ENCODE peak calls at places on chromosomes 11 and 22, in seven cellular contexts. Z is H1, U is K562, E is HCT116, I is SK-N-SH, V is GM12878, D is HepG2. W is an unnamed sample.

GRCh38 chr11:2694995-2695939 is 4.5 kb downstream of the KCNQ1OT1 start:
- DNase-seq in Z (no peak), U (no peak), E (no peak), I (no peak), V (no peak), D (no peak), W (no peak)

GRCh38 chr11:3867209-3868071 is 12.0 kb downstream of the STIM1 start:
- DNase-seq in Z (no peak), U (peak; percentile 75), E (no peak), I (peak; percentile 34), V (peak; percentile 66), D (peak; percentile 28), W (no peak)

GRCh38 chr11:59802639-59803176 is 7.9 kb downstream of the MRPL16 start:
- DNase-seq in Z (no peak), U (peak; percentile 39), E (peak; percentile 46), I (peak; percentile 42), V (no peak), D (peak; percentile 51), W (no peak)

GRCh38 chr11:82730286-82730685 is 3.4 kb downstream of the FAM181B start:
- DNase-seq in Z (no peak), U (no peak), E (no peak), I (no peak), V (no peak), D (no peak), W (no peak)

GRCh38 chr11:65859812-65860277 is 388 bp upstream of the MUS81 start:
- DNase-seq in Z (no peak), U (no peak), E (no peak), I (no peak), V (no peak), D (no peak), W (no peak)

GRCh38 chr11:66218026-66218425 is 50.4 kb upstream of the RAB1B start:
- DNase-seq in Z (no peak), U (no peak), E (no peak), I (no peak), V (no peak), D (no peak), W (no peak)

GRCh38 chr11:117613521-117613920 is 183.5 kb downstream of the DSCAML1 start:
- DNase-seq in Z (peak; percentile 61), U (no peak), E (no peak), I (no peak), V (no peak), D (no peak), W (peak; percentile 69)

GRCh38 chr22:19598054-19598855 is 74.0 kb upstream of the CLDN5 start:
- DNase-seq in Z (no peak), U (peak; percentile 28), E (no peak), I (no peak), V (no peak), D (no peak), W (no peak)

GRCh38 chr22:21448627-21449416 is 18.4 kb upstream of the TMEM191C start:
- DNase-seq in Z (no peak), U (no peak), E (no peak), I (no peak), V (no peak), D (no peak), W (no peak)

GRCh38 chr11:1564535-1565172 is 7.4 kb downstream of the DUSP8 start:
- DNase-seq in Z (peak; percentile 90), U (peak; percentile 93), E (no peak), I (peak; percentile 88), V (no peak), D (no peak), W (peak; percentile 61)

GRCh38 chr11:12680246-12680939 is 6.2 kb downstream of the TEAD1 start:
- DNase-seq in Z (peak; percentile 88), U (peak; percentile 71), E (no peak), I (peak; percentile 75), V (no peak), D (peak; percentile 44), W (peak; percentile 82)

GRCh38 chr11:57881647-57882046 is 120.0 kb downstream of the CTNND1 start:
- DNase-seq in Z (peak; percentile 6), U (no peak), E (no peak), I (no peak), V (no peak), D (no peak), W (no peak)

GRCh38 chr22:39502109-39502788 is at the start of gene MIEF1:
- DNase-seq in Z (peak; percentile 99), U (peak; percentile 91), E (peak; percentile 94), I (peak; percentile 91), V (peak; percentile 87), D (peak; percentile 96), W (peak; percentile 89)

GRCh38 chr11:133926466-133927246 is 30.1 kb downstream of the IGSF9B start:
- DNase-seq in Z (no peak), U (no peak), E (no peak), I (no peak), V (no peak), D (no peak), W (no peak)

GRCh38 chr22:22769434-22770279 is 118.0 kb upstream of the IGLL5 start:
- DNase-seq in Z (no peak), U (no peak), E (no peak), I (no peak), V (no peak), D (no peak), W (no peak)

GRCh38 chr22:42376721-42377177 is 55.5 kb downstream of the NFAM1 start:
- DNase-seq in Z (no peak), U (peak; percentile 37), E (no peak), I (peak; percentile 81), V (no peak), D (no peak), W (peak; percentile 73)

GRCh38 chr11:110982214-110982613 is 263.3 kb upstream of the POU2AF2 start:
- DNase-seq in Z (no peak), U (no peak), E (no peak), I (no peak), V (no peak), D (no peak), W (no peak)
- TF ChIP-seq YY1 in Z (no peak), U (no peak), E (no peak), I (no peak), V (no peak), D (no peak), W (no peak)

DNA sequence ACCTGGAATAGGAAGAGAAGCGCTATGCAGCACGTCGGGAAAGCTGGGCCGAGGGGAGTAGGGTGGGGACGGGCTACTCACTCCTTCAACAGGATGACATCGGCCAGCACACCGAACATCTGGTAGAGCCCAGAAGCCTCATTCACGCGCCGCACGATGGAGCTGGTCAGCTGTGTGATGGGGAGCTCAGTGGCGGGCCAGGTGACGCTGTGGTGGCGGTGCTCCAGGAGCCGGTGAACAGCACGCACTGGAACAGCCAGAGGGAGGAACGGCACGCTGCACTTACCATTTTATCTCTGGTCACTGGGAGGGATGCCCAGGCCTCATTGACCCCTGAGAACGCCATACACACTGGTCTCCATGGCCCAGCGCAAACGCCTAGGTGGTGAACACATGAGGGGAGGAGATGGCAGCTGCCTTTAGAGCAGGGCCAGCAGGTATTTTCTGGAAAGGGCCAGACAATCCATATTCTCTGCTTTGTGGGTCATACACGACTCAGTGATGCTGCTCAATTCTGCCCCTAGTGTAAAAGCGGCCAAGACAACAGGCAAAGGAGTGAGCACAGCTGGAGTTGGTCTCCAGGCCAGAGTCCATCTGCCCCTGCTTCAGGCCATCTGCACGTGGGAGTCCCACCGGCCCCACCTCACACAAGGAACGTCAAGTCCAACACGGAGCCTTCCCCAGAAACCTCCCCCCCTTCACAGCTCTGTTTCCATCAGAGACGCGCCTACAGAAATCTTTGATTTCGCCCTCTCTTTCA is 8.8 kb downstream of the FOXRED2 start:
- DNase-seq in Z (no peak), U (no peak), E (no peak), I (no peak), V (no peak), D (no peak), W (no peak)
- H3K9ac ChIP-seq in Z (no peak overlapping the region), U (no peak overlapping the region), E (no peak overlapping the region), I (no peak overlapping the region), V (no peak overlapping the region), D (no peak overlapping the region), W (no peak overlapping the region)

GRCh38 chr11:46347637-46348311 is 511 bp downstream of the DGKZ start:
- DNase-seq in Z (no peak), U (no peak), E (no peak), I (peak; percentile 63), V (no peak), D (no peak), W (no peak)

GRCh38 chr11:46345131-46345597 is 2.1 kb upstream of the DGKZ start:
- DNase-seq in Z (no peak), U (peak; percentile 41), E (no peak), I (no peak), V (no peak), D (no peak), W (no peak)

GRCh38 chr11:46343520-46343919 is 3.7 kb upstream of the DGKZ start:
- DNase-seq in Z (no peak), U (no peak), E (no peak), I (no peak), V (no peak), D (peak; percentile 50), W (no peak)

GRCh38 chr11:46346886-46347636 is at the start of gene DGKZ:
- DNase-seq in Z (peak; percentile 98), U (peak; percentile 96), E (peak; percentile 35), I (peak; percentile 100), V (no peak), D (peak; percentile 66), W (peak; percentile 73)

DNA sequence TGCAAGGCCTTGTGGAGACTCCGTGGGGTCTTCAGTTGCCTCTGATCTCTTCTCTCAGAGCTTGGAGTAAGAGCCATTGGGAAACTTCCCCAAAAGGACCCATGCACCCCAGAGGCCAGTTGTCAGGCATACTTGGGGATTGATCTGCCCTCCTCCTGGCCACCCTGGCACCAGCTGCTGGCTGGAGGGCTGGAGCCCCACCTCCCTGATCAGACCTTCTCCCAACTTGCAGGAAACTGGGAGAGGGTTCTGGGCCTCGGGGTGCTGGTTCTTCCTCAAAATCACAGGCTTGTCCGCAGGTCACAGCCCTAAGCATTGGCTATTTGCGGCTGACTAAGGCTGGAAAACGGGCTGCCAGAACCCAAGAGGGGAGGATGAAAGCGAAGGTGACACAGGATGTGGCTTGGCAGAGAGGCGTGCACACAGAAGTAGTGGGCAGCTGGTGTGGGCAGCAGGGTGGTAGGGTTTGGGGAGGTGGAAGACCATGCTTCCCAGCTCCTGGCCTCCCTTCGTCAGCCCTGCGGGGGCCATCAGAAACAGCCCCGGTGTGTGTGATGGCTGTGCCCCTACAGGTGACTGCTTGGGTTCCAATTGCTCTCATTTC is 1.3 kb upstream of the DGKZ start:
- DNase-seq in Z (no peak), U (no peak), E (no peak), I (no peak), V (no peak), D (no peak), W (no peak)
- H3K4me1 ChIP-seq in Z (peaks cover 32% of the 10 kb centered on the region), U (peaks cover 15% of the 10 kb centered on the region), E (peaks cover 14% of the 10 kb centered on the region), I (peaks cover 11% of the 10 kb centered on the region), V (peaks cover 32% of the 10 kb centered on the region), D (peaks cover 67% of the 10 kb centered on the region), W (peaks cover 51% of the 10 kb centered on the region)

DNA sequence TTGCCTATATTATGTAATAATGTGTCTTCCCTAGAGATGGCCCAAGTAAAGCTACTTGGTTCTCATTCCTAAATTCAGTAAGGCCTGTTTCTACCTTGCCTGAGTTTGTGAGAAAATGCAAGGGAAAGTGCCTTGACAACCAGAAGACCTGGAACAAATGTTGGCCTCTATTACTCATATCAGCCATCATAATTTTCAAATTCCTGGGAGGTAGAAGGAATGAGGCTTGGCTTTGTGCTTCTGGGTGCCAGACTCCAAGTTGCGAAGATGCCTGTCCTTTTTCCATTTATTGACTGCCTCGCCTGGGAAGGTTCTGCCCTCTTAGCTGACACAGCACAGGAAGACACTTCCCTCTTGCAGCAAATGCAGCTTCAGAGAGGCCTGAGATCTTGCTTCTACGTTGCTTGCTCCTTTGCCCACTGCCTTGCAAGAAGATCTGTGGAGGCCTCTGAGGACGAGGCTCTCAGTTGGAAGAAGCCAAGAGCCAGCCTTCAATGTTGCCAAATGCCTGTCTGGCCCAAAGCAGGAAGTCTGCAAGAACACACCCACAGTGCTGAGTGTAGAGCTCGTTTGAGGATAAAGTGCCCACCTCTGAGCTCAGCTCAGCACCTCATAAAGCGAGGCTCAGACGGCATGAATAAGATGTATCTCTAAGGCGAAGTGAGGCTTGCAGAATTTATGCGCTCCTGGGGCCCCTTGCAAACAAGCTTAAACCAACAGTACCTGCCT is 120.1 kb downstream of the GALNT18 start:
- DNase-seq in Z (no peak), U (no peak), E (no peak), I (no peak), V (no peak), D (no peak), W (no peak)
- TF ChIP-seq YY1 in Z (no peak), U (no peak), E (no peak), I (no peak), V (no peak), D (no peak), W (no peak)